ENCODE peak calls at places on chromosome 2, in six cellular contexts. A is M059J; G is T-helper 17 cell; R is EL; C is activated CD4-positive, alpha-beta T cell treated with anti-CD3 and anti-CD28 coated beads, Interleukin-2, amount 10 ng/mL, durations not matched to agents 7 days and 5 days; Y is NCI-H1417. N is an unnamed sample.
A peak's percentile ranks its signal among the peaks of the same experiment; 100 is the strongest.

GRCh38 chr2:16335947-16336346 is 329.7 kb downstream of the CYRIA start:
- DNase-seq in A (no peak), Y (no peak), R (no peak), G (no peak), C (no peak), N (no peak)

GRCh38 chr2:96156926-96157648 is 11.8 kb upstream of the DUSP2 start:
- DNase-seq in G (no peak), Y (no peak), C (no peak), A (no peak), R (no peak), N (no peak)

GRCh38 chr2:216339456-216340279 is 32.6 kb downstream of the MARCHF4 start:
- DNase-seq in Y (peak; percentile 98), G (no peak), C (no peak), A (peak; percentile 66), R (peak; percentile 54), N (no peak)

GRCh38 chr2:65604246-65604645 is 171.8 kb upstream of the SPRED2 start:
- DNase-seq in Y (no peak), A (peak; percentile 36), G (no peak), C (no peak), R (peak; percentile 26), N (no peak)

GRCh38 chr2:217937446-217937845 is 65.3 kb downstream of the TNS1 start:
- DNase-seq in G (no peak), A (no peak), Y (no peak), R (no peak), C (no peak), N (no peak)

GRCh38 chr2:28516950-28517349 is 21.1 kb downstream of the PLB1 start:
- DNase-seq in Y (no peak), A (no peak), C (no peak), G (no peak), R (no peak), N (no peak)

GRCh38 chr2:51795248-51795888 is 763.4 kb upstream of the NRXN1 start:
- DNase-seq in Y (peak; percentile 95), G (no peak), R (no peak), A (no peak), C (no peak), N (no peak)

GRCh38 chr2:108297436-108298141 is 8.9 kb downstream of the SULT1C2 start:
- DNase-seq in Y (no peak), G (no peak), C (no peak), R (peak; percentile 92), A (peak; percentile 78), N (no peak)

GRCh38 chr2:219949053-219949452 is 321.6 kb downstream of the SLC4A3 start:
- DNase-seq in Y (no peak), G (no peak), C (no peak), R (no peak), A (no peak), N (no peak)

GRCh38 chr2:130368786-130369185 is 12.9 kb downstream of the PTPN18 start:
- DNase-seq in G (no peak), R (no peak), Y (no peak), A (no peak), C (no peak), N (no peak)

GRCh38 chr2:236164983-236165301 is 3.2 kb downstream of the GBX2 start:
- DNase-seq in Y (no peak), C (no peak), A (no peak), G (no peak), R (no peak), N (no peak)

GRCh38 chr2:49248506-49248905 is 94.2 kb upstream of the FSHR start:
- DNase-seq in Y (no peak), R (peak; percentile 90), C (no peak), A (peak; percentile 82), G (no peak), N (peak; percentile 17)

GRCh38 chr2:231601356-231602229 is 8.9 kb downstream of the TEX44 start:
- DNase-seq in Y (peak; percentile 82), R (peak; percentile 73), G (peak; percentile 76), A (peak; percentile 76), C (peak; percentile 87), N (peak; percentile 71)

GRCh38 chr2:217060516-217060915 is 200.7 kb upstream of the TNP1 start:
- DNase-seq in A (peak; percentile 7), R (no peak), Y (no peak), G (no peak), C (no peak), N (no peak)

GRCh38 chr2:8851811-8852560 is 14.6 kb upstream of the KIDINS220 start:
- DNase-seq in A (no peak), G (no peak), R (no peak), C (no peak), Y (no peak), N (no peak)

GRCh38 chr2:228705331-228705730 is 523.8 kb upstream of the SPHKAP start:
- DNase-seq in A (no peak), G (no peak), R (no peak), Y (no peak), C (no peak), N (no peak)

GRCh38 chr2:3042601-3043585 is 334.7 kb downstream of the EIPR1 start:
- DNase-seq in C (no peak), G (no peak), A (no peak), R (no peak), Y (no peak), N (no peak)

GRCh38 chr2:102049756-102050443 is 58.1 kb downstream of the IL1R2 start:
- DNase-seq in A (no peak), Y (no peak), C (no peak), R (no peak), G (no peak), N (no peak)

GRCh38 chr2:148130571-148130970 is 109.7 kb downstream of the MBD5 start:
- DNase-seq in A (peak; percentile 37), G (no peak), R (peak; percentile 42), Y (peak; percentile 13), C (no peak), N (no peak)

GRCh38 chr2:205686231-205687017 is 4.1 kb downstream of the NRP2 start:
- DNase-seq in G (no peak), C (no peak), A (no peak), Y (peak; percentile 82), R (peak; percentile 52), N (no peak)

GRCh38 chr2:64478036-64478435 is 24.1 kb downstream of the LGALSL start:
- DNase-seq in R (no peak), Y (peak; percentile 43), C (no peak), A (no peak), G (no peak), N (no peak)

GRCh38 chr2:132676999-132677398 is 7.0 kb upstream of the LYPD1 start:
- DNase-seq in R (no peak), Y (peak; percentile 0), C (no peak), A (peak; percentile 24), G (no peak), N (no peak)

GRCh38 chr2:212145111-212145510 is 393.5 kb downstream of the ERBB4 start:
- DNase-seq in G (no peak), Y (no peak), C (no peak), A (peak; percentile 21), R (peak; percentile 7), N (peak; percentile 27)

GRCh38 chr2:82120120-82120519 is 1815.6 kb upstream of the LRRTM1 start:
- DNase-seq in Y (peak; percentile 50), C (no peak), G (no peak), A (no peak), R (no peak), N (no peak)

GRCh38 chr2:54409752-54410151 is 46.4 kb upstream of the SPTBN1 start:
- DNase-seq in C (no peak), R (no peak), G (no peak), Y (peak; percentile 89), A (peak; percentile 10), N (no peak)

GRCh38 chr2:9937258-9937657 is 14.2 kb upstream of the GRHL1 start:
- DNase-seq in C (no peak), R (no peak), G (no peak), Y (no peak), A (no peak), N (peak; percentile 55)

GRCh38 chr2:42495611-42496010 is 1.8 kb upstream of the KCNG3 start:
- DNase-seq in G (no peak), R (no peak), Y (no peak), C (no peak), A (no peak), N (no peak)

GRCh38 chr2:112154246-112155110 is 16.3 kb downstream of the FBLN7 start:
- DNase-seq in C (peak; percentile 39), Y (no peak), G (no peak), R (no peak), A (no peak), N (no peak)

GRCh38 chr2:20169796-20170467 is 55.0 kb downstream of the SDC1 start:
- DNase-seq in C (no peak), G (no peak), A (no peak), R (no peak), Y (no peak), N (no peak)

GRCh38 chr2:153834662-153835061 is 37.1 kb upstream of the GALNT13 start:
- DNase-seq in Y (no peak), C (no peak), G (no peak), R (no peak), A (no peak), N (no peak)

GRCh38 chr2:171878481-171878993 is 15.5 kb downstream of the SLC25A12 start:
- DNase-seq in A (peak; percentile 40), Y (no peak), R (peak; percentile 27), G (no peak), C (no peak), N (no peak)

GRCh38 chr2:19114754-19115231 is 243.6 kb downstream of the OSR1 start:
- DNase-seq in G (no peak), A (peak; percentile 27), C (no peak), Y (no peak), R (peak; percentile 17), N (no peak)

GRCh38 chr2:238467772-238468171 is 41.0 kb downstream of the ASB1 start:
- DNase-seq in R (no peak), G (no peak), A (no peak), Y (no peak), C (no peak), N (no peak)

GRCh38 chr2:235508371-235509160 is 14.7 kb downstream of the AGAP1 start:
- DNase-seq in C (no peak), R (no peak), Y (no peak), A (no peak), G (no peak), N (no peak)

GRCh38 chr2:235270951-235271350 is 222.9 kb upstream of the AGAP1 start:
- DNase-seq in C (peak; percentile 34), G (no peak), A (peak; percentile 91), Y (no peak), R (peak; percentile 67), N (peak; percentile 96)

GRCh38 chr2:179613299-179613651 is 248.1 kb downstream of the ZNF385B start:
- DNase-seq in Y (no peak), C (no peak), G (no peak), R (no peak), A (no peak), N (no peak)

GRCh38 chr2:53473236-53473635 is 294.4 kb upstream of the CHAC2 start:
- DNase-seq in R (no peak), C (no peak), G (no peak), Y (peak; percentile 73), A (peak; percentile 27), N (no peak)

GRCh38 chr2:67050621-67051020 is 346.5 kb upstream of the ETAA1 start:
- DNase-seq in C (no peak), R (no peak), G (no peak), A (peak; percentile 25), Y (peak; percentile 58), N (no peak)

GRCh38 chr2:120515759-120516295 is 169.9 kb downstream of the INHBB start:
- DNase-seq in R (no peak), G (no peak), C (no peak), Y (no peak), A (no peak), N (no peak)

GRCh38 chr2:97662895-97663625 is 784 bp downstream of the ACTR1B start:
- DNase-seq in C (peak; percentile 74), Y (peak; percentile 83), R (peak; percentile 98), A (peak; percentile 97), G (peak; percentile 29), N (peak; percentile 69)

N was measured in MV-4-11.